ENCODE peak calls at places on chromosomes 4 and X, in five cellular contexts. R, Z, C, K and J are unnamed samples.

GRCh38 chr4:94650690-94651089 is 107.1 kb upstream of the BMPR1B start:
- DNase-seq in R (no peak), K (no peak), Z (no peak), C (no peak), J (no peak)

GRCh38 chrX:110713666-110714065 is 82.0 kb downstream of the CHRDL1 start:
- DNase-seq in C (no peak), R (no peak), Z (no peak), K (no peak), J (no peak)

GRCh38 chrX:17859609-17860178 is 1.4 kb downstream of the RAI2 start:
- DNase-seq in K (no peak), Z (no peak), C (no peak), R (no peak), J (peak)

GRCh38 chrX:153765138-153766079 is 1.4 kb downstream of the PLXNB3 start:
- DNase-seq in Z (no peak), C (peak), R (peak), K (no peak), J (no peak)

GRCh38 chrX:13647709-13648212 is 5.2 kb upstream of the TCEANC start:
- DNase-seq in C (no peak), Z (peak), K (peak), R (peak), J (no peak)

GRCh38 chr4:56618734-56619133 is 62.4 kb downstream of the HOPX start:
- DNase-seq in K (no peak), Z (no peak), R (no peak), C (no peak), J (no peak)

GRCh38 chr4:108168672-108169562 is at the start of gene LEF1:
- DNase-seq in K (peak), Z (peak), R (peak), C (peak), J (peak)

GRCh38 chrX:109672239-109672638 is 47.3 kb upstream of the KCNE5 start:
- DNase-seq in R (no peak), Z (no peak), C (no peak), K (no peak), J (no peak)

GRCh38 chr4:156751486-156751885 is 220.1 kb downstream of the PDGFC start:
- DNase-seq in Z (no peak), C (no peak), K (no peak), R (no peak), J (no peak)